ENCODE peak calls at places on chromosomes 6 and 20, in six cellular contexts. One of them, this sample, is unnamed.

GRCh38 chr6:6916598-6916997 is 191.2 kb upstream of the RREB1 start:
- DNase-seq in transverse colon: no peak
- DNase-seq in endothelial cell of umbilical vein: no peak
- DNase-seq in A549: no peak
- DNase-seq in stomach: no peak
- DNase-seq in heart left ventricle: no peak
- DNase-seq in this sample: no peak

GRCh38 chr6:129390900-129391299 is 319.1 kb downstream of the ARHGAP18 start:
- DNase-seq in transverse colon: no peak
- DNase-seq in A549: no peak
- DNase-seq in endothelial cell of umbilical vein: no peak
- DNase-seq in heart left ventricle: no peak
- DNase-seq in stomach: no peak
- DNase-seq in this sample: no peak

GRCh38 chr20:9031951-9032350 is 36.9 kb upstream of the PLCB4 start:
- DNase-seq in A549: no peak
- DNase-seq in endothelial cell of umbilical vein: no peak
- DNase-seq in heart left ventricle: no peak
- DNase-seq in stomach: no peak
- DNase-seq in transverse colon: no peak
- DNase-seq in this sample: no peak

GRCh38 chr6:136466789-136467585 is 83.2 kb downstream of the MAP7 start:
- DNase-seq in stomach: no peak
- DNase-seq in endothelial cell of umbilical vein: no peak
- DNase-seq in A549: no peak
- DNase-seq in heart left ventricle: no peak
- DNase-seq in transverse colon: no peak
- DNase-seq in this sample: no peak

GRCh38 chr6:156017838-156018237 is 562.2 kb upstream of the NOX3 start:
- DNase-seq in transverse colon: no peak
- DNase-seq in A549: no peak
- DNase-seq in endothelial cell of umbilical vein: no peak
- DNase-seq in stomach: no peak
- DNase-seq in heart left ventricle: no peak
- DNase-seq in this sample: no peak

GRCh38 chr6:38749473-38749872 is 34.4 kb downstream of the DNAH8 start:
- DNase-seq in transverse colon: no peak
- DNase-seq in heart left ventricle: no peak
- DNase-seq in endothelial cell of umbilical vein: no peak
- DNase-seq in A549: no peak
- DNase-seq in stomach: no peak
- DNase-seq in this sample: no peak

GRCh38 chr20:59515013-59515905 is 89.1 kb upstream of the PHACTR3 start:
- DNase-seq in endothelial cell of umbilical vein: peak
- DNase-seq in transverse colon: peak
- DNase-seq in stomach: peak
- DNase-seq in heart left ventricle: peak
- DNase-seq in A549: peak
- DNase-seq in this sample: peak

GRCh38 chr6:52377538-52378221 is 15.7 kb downstream of the PAQR8 start:
- DNase-seq in heart left ventricle: no peak
- DNase-seq in endothelial cell of umbilical vein: no peak
- DNase-seq in transverse colon: no peak
- DNase-seq in A549: no peak
- DNase-seq in stomach: no peak
- DNase-seq in this sample: no peak

GRCh38 chr20:16292227-16292626 is 281.0 kb downstream of the KIF16B start:
- DNase-seq in endothelial cell of umbilical vein: no peak
- DNase-seq in A549: no peak
- DNase-seq in stomach: no peak
- DNase-seq in heart left ventricle: no peak
- DNase-seq in transverse colon: no peak
- DNase-seq in this sample: no peak

GRCh38 chr6:87791485-87791884 is 89.5 kb upstream of the AKIRIN2 start:
- DNase-seq in stomach: no peak
- DNase-seq in transverse colon: no peak
- DNase-seq in endothelial cell of umbilical vein: no peak
- DNase-seq in A549: no peak
- DNase-seq in heart left ventricle: no peak
- DNase-seq in this sample: no peak

GRCh38 chr20:61346996-61347906 is 95.2 kb downstream of the CDH4 start:
- DNase-seq in transverse colon: no peak
- DNase-seq in endothelial cell of umbilical vein: no peak
- DNase-seq in A549: no peak
- DNase-seq in heart left ventricle: no peak
- DNase-seq in stomach: no peak
- DNase-seq in this sample: no peak

GRCh38 chr20:37387519-37388269 is 41.8 kb downstream of the SRC start:
- DNase-seq in heart left ventricle: no peak
- DNase-seq in endothelial cell of umbilical vein: no peak
- DNase-seq in stomach: no peak
- DNase-seq in transverse colon: no peak
- DNase-seq in A549: no peak
- DNase-seq in this sample: no peak

GRCh38 chr6:14335071-14335470 is 217.5 kb downstream of the CD83 start:
- DNase-seq in transverse colon: no peak
- DNase-seq in A549: no peak
- DNase-seq in stomach: no peak
- DNase-seq in endothelial cell of umbilical vein: no peak
- DNase-seq in heart left ventricle: no peak
- DNase-seq in this sample: no peak

GRCh38 chr20:43287637-43288036 is 97.9 kb upstream of the PTPRT start:
- DNase-seq in A549: no peak
- DNase-seq in endothelial cell of umbilical vein: no peak
- DNase-seq in stomach: no peak
- DNase-seq in heart left ventricle: no peak
- DNase-seq in transverse colon: no peak
- DNase-seq in this sample: no peak

GRCh38 chr6:104704191-104704590 is 155.5 kb downstream of the HACE1 start:
- DNase-seq in heart left ventricle: no peak
- DNase-seq in A549: no peak
- DNase-seq in endothelial cell of umbilical vein: peak
- DNase-seq in stomach: no peak
- DNase-seq in transverse colon: no peak
- DNase-seq in this sample: no peak

GRCh38 chr6:15800821-15801617 is 138.2 kb upstream of the DTNBP1 start:
- DNase-seq in heart left ventricle: no peak
- DNase-seq in A549: no peak
- DNase-seq in transverse colon: no peak
- DNase-seq in stomach: no peak
- DNase-seq in endothelial cell of umbilical vein: no peak
- DNase-seq in this sample: no peak

GRCh38 chr20:22918286-22918983 is 116.7 kb upstream of the SSTR4 start:
- DNase-seq in endothelial cell of umbilical vein: no peak
- DNase-seq in heart left ventricle: no peak
- DNase-seq in A549: no peak
- DNase-seq in stomach: no peak
- DNase-seq in transverse colon: no peak
- DNase-seq in this sample: no peak

GRCh38 chr6:148192310-148192709 is 150.3 kb upstream of the SASH1 start:
- DNase-seq in transverse colon: no peak
- DNase-seq in A549: no peak
- DNase-seq in heart left ventricle: no peak
- DNase-seq in endothelial cell of umbilical vein: no peak
- DNase-seq in stomach: no peak
- DNase-seq in this sample: peak

GRCh38 chr6:89555751-89556150 is 82.8 kb downstream of the LYRM2 start:
- DNase-seq in A549: no peak
- DNase-seq in endothelial cell of umbilical vein: no peak
- DNase-seq in stomach: no peak
- DNase-seq in heart left ventricle: no peak
- DNase-seq in transverse colon: no peak
- DNase-seq in this sample: no peak

GRCh38 chr6:36128793-36129192 is 1.5 kb upstream of the MAPK13 start:
- DNase-seq in stomach: no peak
- DNase-seq in transverse colon: no peak
- DNase-seq in heart left ventricle: no peak
- DNase-seq in A549: no peak
- DNase-seq in endothelial cell of umbilical vein: no peak
- DNase-seq in this sample: no peak

GRCh38 chr6:26003102-26003694 is 40.6 kb downstream of the TRIM38 start:
- DNase-seq in heart left ventricle: peak
- DNase-seq in stomach: peak
- DNase-seq in A549: peak
- DNase-seq in endothelial cell of umbilical vein: peak
- DNase-seq in transverse colon: peak
- DNase-seq in this sample: no peak

GRCh38 chr20:12177657-12178293 is 260.1 kb downstream of the BTBD3 start:
- DNase-seq in A549: no peak
- DNase-seq in transverse colon: peak
- DNase-seq in endothelial cell of umbilical vein: no peak
- DNase-seq in heart left ventricle: no peak
- DNase-seq in stomach: no peak
- DNase-seq in this sample: no peak

GRCh38 chr6:158817298-158818007 is 1.7 kb downstream of the EZR start:
- DNase-seq in transverse colon: peak
- DNase-seq in endothelial cell of umbilical vein: peak
- DNase-seq in stomach: peak
- DNase-seq in A549: peak
- DNase-seq in heart left ventricle: peak
- DNase-seq in this sample: no peak

GRCh38 chr6:63576147-63576772 is 4.0 kb downstream of the LOC128125822 start:
- DNase-seq in heart left ventricle: no peak
- DNase-seq in stomach: no peak
- DNase-seq in transverse colon: no peak
- DNase-seq in endothelial cell of umbilical vein: no peak
- DNase-seq in A549: no peak
- DNase-seq in this sample: no peak
- TF ChIP-seq POLR2A in heart left ventricle: no peak
- TF ChIP-seq POLR2A in stomach: no peak
- TF ChIP-seq POLR2A in transverse colon: no peak
- TF ChIP-seq POLR2A in endothelial cell of umbilical vein: no peak
- TF ChIP-seq POLR2A in A549: no peak
- TF ChIP-seq POLR2A in this sample: no peak

GRCh38 chr20:6705920-6706500 is 61.5 kb upstream of the BMP2 start:
- DNase-seq in transverse colon: no peak
- DNase-seq in A549: no peak
- DNase-seq in heart left ventricle: no peak
- DNase-seq in endothelial cell of umbilical vein: no peak
- DNase-seq in stomach: no peak
- DNase-seq in this sample: no peak

GRCh38 chr20:6703047-6703446 is 64.4 kb upstream of the BMP2 start:
- DNase-seq in transverse colon: no peak
- DNase-seq in heart left ventricle: no peak
- DNase-seq in endothelial cell of umbilical vein: peak
- DNase-seq in stomach: no peak
- DNase-seq in A549: no peak
- DNase-seq in this sample: no peak

GRCh38 chr20:6705106-6705766 is 62.2 kb upstream of the BMP2 start:
- DNase-seq in stomach: no peak
- DNase-seq in transverse colon: no peak
- DNase-seq in A549: no peak
- DNase-seq in endothelial cell of umbilical vein: no peak
- DNase-seq in heart left ventricle: no peak
- DNase-seq in this sample: no peak

GRCh38 chr20:6702144-6702543 is 65.3 kb upstream of the BMP2 start:
- DNase-seq in stomach: no peak
- DNase-seq in endothelial cell of umbilical vein: peak
- DNase-seq in transverse colon: no peak
- DNase-seq in heart left ventricle: no peak
- DNase-seq in A549: no peak
- DNase-seq in this sample: no peak

DNA sequence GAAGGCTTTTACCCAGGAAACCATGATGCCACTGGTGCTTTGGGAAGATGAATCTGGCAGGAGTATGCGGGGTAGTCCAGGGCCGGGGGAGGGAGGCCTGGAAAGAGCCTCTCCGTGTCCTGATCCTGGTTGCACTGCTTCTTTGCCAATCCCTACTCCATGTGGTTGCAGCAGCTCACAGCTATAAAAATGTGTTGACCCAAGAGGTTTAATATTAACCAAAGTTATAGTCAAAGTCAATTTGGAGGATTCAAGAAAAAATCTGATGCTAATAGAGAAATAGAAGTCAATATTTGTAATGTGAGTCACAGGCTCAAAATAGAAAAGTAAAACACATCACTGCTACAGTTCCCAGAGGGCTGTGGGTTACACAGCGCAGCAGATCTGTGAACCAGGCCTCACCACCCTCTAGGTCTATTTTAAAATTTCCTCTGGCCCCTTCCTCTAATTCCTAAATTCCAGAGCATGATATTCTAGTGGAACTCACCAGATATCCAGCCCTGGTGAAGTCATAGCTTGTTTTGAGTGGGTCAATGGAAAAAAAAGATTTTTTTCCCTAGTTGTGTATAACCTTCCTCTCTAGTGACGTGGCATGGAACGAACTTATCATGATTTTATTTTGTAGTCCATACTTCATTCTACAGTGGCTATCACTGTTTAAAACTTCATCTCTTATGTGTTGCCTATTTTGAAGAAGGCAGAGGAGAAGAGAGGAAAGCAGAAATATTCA is 63.2 kb upstream of the BMP2 start:
- DNase-seq in A549: peak
- DNase-seq in endothelial cell of umbilical vein: peak
- DNase-seq in stomach: peak
- DNase-seq in transverse colon: peak
- DNase-seq in heart left ventricle: no peak
- DNase-seq in this sample: no peak
- TF ChIP-seq POLR2A in A549: no peak
- TF ChIP-seq POLR2A in endothelial cell of umbilical vein: no peak
- TF ChIP-seq POLR2A in stomach: no peak
- TF ChIP-seq POLR2A in transverse colon: peak
- TF ChIP-seq POLR2A in heart left ventricle: no peak
- TF ChIP-seq POLR2A in this sample: no peak

GRCh38 chr6:143510991-143511891 is at the start of gene FUCA2:
- DNase-seq in stomach: peak
- DNase-seq in A549: peak
- DNase-seq in heart left ventricle: peak
- DNase-seq in endothelial cell of umbilical vein: peak
- DNase-seq in transverse colon: peak
- DNase-seq in this sample: peak
- TF ChIP-seq POLR2A in stomach: no peak
- TF ChIP-seq POLR2A in A549: peak
- TF ChIP-seq POLR2A in heart left ventricle: no peak
- TF ChIP-seq POLR2A in endothelial cell of umbilical vein: peak
- TF ChIP-seq POLR2A in transverse colon: peak
- TF ChIP-seq POLR2A in this sample: peak

GRCh38 chr20:40688129-40689099 is 622 bp downstream of the MAFB start:
- DNase-seq in stomach: no peak
- DNase-seq in transverse colon: no peak
- DNase-seq in A549: peak
- DNase-seq in heart left ventricle: peak
- DNase-seq in endothelial cell of umbilical vein: no peak
- DNase-seq in this sample: no peak

GRCh38 chr20:40689943-40690835 is 1.2 kb upstream of the MAFB start:
- DNase-seq in stomach: peak
- DNase-seq in heart left ventricle: peak
- DNase-seq in endothelial cell of umbilical vein: peak
- DNase-seq in A549: peak
- DNase-seq in transverse colon: peak
- DNase-seq in this sample: peak

GRCh38 chr20:40690836-40691565 is 2.0 kb upstream of the MAFB start:
- DNase-seq in stomach: no peak
- DNase-seq in transverse colon: no peak
- DNase-seq in heart left ventricle: no peak
- DNase-seq in endothelial cell of umbilical vein: no peak
- DNase-seq in A549: no peak
- DNase-seq in this sample: no peak

GRCh38 chr20:40687384-40688128 is 1.5 kb downstream of the MAFB start:
- DNase-seq in transverse colon: no peak
- DNase-seq in A549: no peak
- DNase-seq in stomach: peak
- DNase-seq in heart left ventricle: peak
- DNase-seq in endothelial cell of umbilical vein: peak
- DNase-seq in this sample: no peak

GRCh38 chr20:40689100-40689942 is at the start of gene MAFB:
- DNase-seq in heart left ventricle: peak
- DNase-seq in A549: peak
- DNase-seq in stomach: peak
- DNase-seq in endothelial cell of umbilical vein: peak
- DNase-seq in transverse colon: peak
- DNase-seq in this sample: peak
- TF ChIP-seq POLR2A in heart left ventricle: peak
- TF ChIP-seq POLR2A in A549: peak
- TF ChIP-seq POLR2A in stomach: no peak
- TF ChIP-seq POLR2A in endothelial cell of umbilical vein: peak
- TF ChIP-seq POLR2A in transverse colon: peak
- TF ChIP-seq POLR2A in this sample: peak

This sample was measured in H54.